ENCODE peak calls at places on chromosome 1, in four cellular contexts. One of them, this sample, is unnamed.

GRCh38 chr1:35726814-35727433 is 8.2 kb upstream of the C1orf216 start:
- DNase-seq in PC-9: peak
- DNase-seq in GM23248: peak
- DNase-seq in neural progenitor cell: peak
- DNase-seq in this sample: no peak

GRCh38 chr1:159066108-159066507 is 10.5 kb downstream of the AIM2 start:
- DNase-seq in GM23248: no peak
- DNase-seq in neural progenitor cell: no peak
- DNase-seq in PC-9: no peak
- DNase-seq in this sample: no peak

GRCh38 chr1:77866296-77866695 is 22.1 kb upstream of the NEXN start:
- DNase-seq in GM23248: no peak
- DNase-seq in PC-9: no peak
- DNase-seq in neural progenitor cell: no peak
- DNase-seq in this sample: no peak

GRCh38 chr1:94110021-94110761 is 10.8 kb downstream of the ABCA4 start:
- DNase-seq in PC-9: no peak
- DNase-seq in neural progenitor cell: no peak
- DNase-seq in GM23248: no peak
- DNase-seq in this sample: no peak

GRCh38 chr1:204498980-204499379 is 4.4 kb upstream of the PIK3C2B start:
- DNase-seq in GM23248: no peak
- DNase-seq in neural progenitor cell: no peak
- DNase-seq in PC-9: no peak
- DNase-seq in this sample: no peak

GRCh38 chr1:154760469-154760933 is 109.6 kb downstream of the KCNN3 start:
- DNase-seq in neural progenitor cell: peak
- DNase-seq in GM23248: peak
- DNase-seq in PC-9: peak
- DNase-seq in this sample: no peak

GRCh38 chr1:51576923-51577322 is 40.0 kb upstream of the OSBPL9 start:
- DNase-seq in neural progenitor cell: no peak
- DNase-seq in GM23248: no peak
- DNase-seq in PC-9: no peak
- DNase-seq in this sample: no peak

GRCh38 chr1:151639466-151639865 is 27.6 kb downstream of the SNX27 start:
- DNase-seq in GM23248: peak
- DNase-seq in neural progenitor cell: no peak
- DNase-seq in PC-9: no peak
- DNase-seq in this sample: no peak

GRCh38 chr1:109739738-109740614 is 862 bp downstream of the GSTM3 start:
- DNase-seq in PC-9: peak
- DNase-seq in GM23248: peak
- DNase-seq in neural progenitor cell: peak
- DNase-seq in this sample: no peak

GRCh38 chr1:113109908-113110554 is 37.0 kb downstream of the LRIG2 start:
- DNase-seq in PC-9: no peak
- DNase-seq in neural progenitor cell: no peak
- DNase-seq in GM23248: peak
- DNase-seq in this sample: peak

GRCh38 chr1:227945891-227946623 is 1.7 kb downstream of the WNT9A start:
- DNase-seq in GM23248: peak
- DNase-seq in PC-9: peak
- DNase-seq in neural progenitor cell: no peak
- DNase-seq in this sample: peak

GRCh38 chr1:169106921-169107672 is 607 bp downstream of the ATP1B1 start:
- DNase-seq in GM23248: peak
- DNase-seq in neural progenitor cell: peak
- DNase-seq in PC-9: no peak
- DNase-seq in this sample: no peak

GRCh38 chr1:197178998-197179397 is 32.5 kb upstream of the ASPM start:
- DNase-seq in neural progenitor cell: no peak
- DNase-seq in GM23248: peak
- DNase-seq in PC-9: no peak
- DNase-seq in this sample: no peak

GRCh38 chr1:13766906-13767564 is 67.0 kb downstream of the PRDM2 start:
- DNase-seq in neural progenitor cell: no peak
- DNase-seq in GM23248: peak
- DNase-seq in PC-9: no peak
- DNase-seq in this sample: no peak

GRCh38 chr1:96538883-96539282 is 182.7 kb upstream of the PTBP2 start:
- DNase-seq in GM23248: peak
- DNase-seq in neural progenitor cell: no peak
- DNase-seq in PC-9: no peak
- DNase-seq in this sample: peak

GRCh38 chr1:37666241-37666867 is 26.0 kb upstream of the CDCA8 start:
- DNase-seq in GM23248: no peak
- DNase-seq in neural progenitor cell: no peak
- DNase-seq in PC-9: no peak
- DNase-seq in this sample: no peak

GRCh38 chr1:172742599-172743500 is 83.9 kb downstream of the FASLG start:
- DNase-seq in neural progenitor cell: peak
- DNase-seq in GM23248: peak
- DNase-seq in PC-9: no peak
- DNase-seq in this sample: no peak

GRCh38 chr1:218433744-218434143 is 88.6 kb downstream of the TGFB2 start:
- DNase-seq in GM23248: peak
- DNase-seq in neural progenitor cell: no peak
- DNase-seq in PC-9: no peak
- DNase-seq in this sample: no peak

GRCh38 chr1:199399996-199400714 is 627.4 kb upstream of the NR5A2 start:
- DNase-seq in GM23248: no peak
- DNase-seq in neural progenitor cell: no peak
- DNase-seq in PC-9: no peak
- DNase-seq in this sample: no peak

GRCh38 chr1:224343679-224344078 is 13.0 kb upstream of the CNIH4 start:
- DNase-seq in GM23248: no peak
- DNase-seq in neural progenitor cell: no peak
- DNase-seq in PC-9: no peak
- DNase-seq in this sample: no peak

GRCh38 chr1:89451011-89451410 is 73.6 kb upstream of the LRRC8B start:
- DNase-seq in PC-9: no peak
- DNase-seq in GM23248: peak
- DNase-seq in neural progenitor cell: no peak
- DNase-seq in this sample: no peak

DNA sequence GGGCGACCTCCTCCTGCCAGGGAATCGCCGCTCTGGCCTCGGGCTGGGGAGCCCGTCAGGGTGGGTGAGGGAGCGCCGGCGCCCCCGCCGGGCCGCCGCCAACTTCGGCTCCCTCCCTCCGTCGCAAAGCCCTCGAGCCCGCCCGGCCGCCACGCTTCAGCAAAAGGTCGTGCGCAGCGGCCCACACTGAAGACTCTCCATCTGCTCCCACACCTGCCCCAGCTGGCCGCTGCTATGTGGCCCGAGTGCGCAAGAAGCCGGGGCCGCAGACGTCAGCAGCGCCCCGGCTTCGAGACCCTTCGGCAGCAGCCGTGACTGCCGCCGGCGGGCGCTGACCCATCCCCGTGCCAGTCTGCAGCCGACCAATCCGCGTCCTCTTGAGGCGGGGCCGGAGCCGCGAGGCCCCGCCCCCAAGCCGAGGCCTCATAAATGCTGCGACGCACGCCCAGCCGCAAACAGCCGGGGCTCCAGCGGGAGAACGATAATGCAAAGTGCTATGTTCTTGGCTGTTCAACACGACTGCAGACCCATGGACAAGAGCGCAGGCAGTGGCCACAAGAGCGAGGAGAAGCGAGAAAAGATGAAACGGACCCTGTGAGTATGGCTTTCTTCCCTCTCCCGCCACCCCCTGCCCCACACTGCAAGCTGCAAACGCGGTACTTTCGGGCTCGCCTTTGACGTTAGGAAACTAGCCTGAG is at the start of gene RGS2:
- DNase-seq in neural progenitor cell: peak
- DNase-seq in GM23248: peak
- DNase-seq in PC-9: peak
- DNase-seq in this sample: peak
- H3K4me3 ChIP-seq in neural progenitor cell: peak
- H3K4me3 ChIP-seq in GM23248: peak
- H3K4me3 ChIP-seq in PC-9: peak
- H3K4me3 ChIP-seq in this sample: peak

DNA sequence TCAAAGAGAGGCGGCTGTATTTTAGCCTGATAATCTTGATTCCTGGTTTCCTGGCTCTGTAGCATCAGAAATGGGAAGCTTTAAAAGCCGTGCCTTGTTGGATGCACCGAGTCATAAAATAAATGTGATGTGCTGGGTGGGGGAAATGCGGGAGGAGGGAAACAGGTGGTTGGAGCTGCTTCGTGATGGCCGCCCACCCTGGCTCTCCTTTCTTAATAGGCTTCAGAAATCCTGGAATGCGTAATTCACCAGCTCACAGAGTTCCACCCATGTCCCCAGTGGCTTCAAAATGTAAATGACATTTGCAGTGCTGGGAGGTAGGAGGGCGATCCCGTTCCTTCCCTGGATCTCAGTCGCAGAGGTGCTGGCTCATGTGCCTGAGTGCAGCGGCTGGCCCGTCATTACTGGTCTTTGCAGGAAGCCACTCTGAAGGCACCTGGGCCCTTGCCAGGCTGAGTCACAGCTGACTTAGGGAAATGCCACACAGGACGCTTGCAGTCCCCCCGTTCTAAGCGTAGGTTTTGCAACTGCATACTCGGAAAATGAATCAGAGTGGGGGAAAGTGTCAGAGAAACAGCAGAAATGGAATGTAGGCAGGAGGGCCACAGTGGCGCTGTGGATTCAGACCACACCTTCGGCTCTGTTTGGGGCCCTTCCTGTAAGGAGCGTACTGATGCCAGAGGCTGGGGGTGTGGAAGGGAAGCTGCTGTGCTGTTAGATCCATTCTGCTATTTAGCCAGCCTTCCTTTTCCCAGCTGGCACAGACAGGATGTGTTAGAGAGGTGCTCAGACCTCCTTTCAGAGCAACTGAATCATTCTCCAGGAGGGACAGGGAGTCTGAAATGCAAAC is 37.6 kb downstream of the GALNT2 start:
- DNase-seq in GM23248: peak
- DNase-seq in PC-9: peak
- DNase-seq in neural progenitor cell: peak
- DNase-seq in this sample: peak
- H3K4me3 ChIP-seq in GM23248: peak
- H3K4me3 ChIP-seq in PC-9: peak
- H3K4me3 ChIP-seq in neural progenitor cell: no peak
- H3K4me3 ChIP-seq in this sample: peak

DNA sequence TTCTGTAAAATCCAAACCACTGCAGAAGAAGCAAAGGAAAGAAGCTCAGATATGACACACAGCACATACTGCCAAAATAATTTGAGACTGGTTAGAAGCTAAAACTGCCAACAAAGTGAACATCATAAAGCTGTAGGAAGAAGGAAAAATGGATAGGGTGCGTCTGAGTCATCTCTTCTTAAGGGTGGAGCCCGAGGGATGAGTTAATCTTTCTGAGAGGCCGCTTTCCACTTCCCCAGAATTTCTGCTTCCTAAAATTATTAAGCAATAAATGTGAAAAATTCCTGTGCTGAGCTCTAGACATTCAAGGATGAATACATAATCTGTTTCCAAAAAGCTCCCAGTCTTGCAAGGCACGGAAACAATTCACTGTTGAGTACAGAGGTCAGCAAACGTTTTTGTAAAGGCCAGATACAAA is 20.1 kb downstream of the PPT1 start:
- DNase-seq in neural progenitor cell: no peak
- DNase-seq in GM23248: peak
- DNase-seq in PC-9: no peak
- DNase-seq in this sample: peak
- H3K4me3 ChIP-seq in neural progenitor cell: no peak
- H3K4me3 ChIP-seq in GM23248: no peak
- H3K4me3 ChIP-seq in PC-9: no peak
- H3K4me3 ChIP-seq in this sample: no peak

GRCh38 chr1:203075249-203076030 is 10.4 kb downstream of the MYOG start:
- DNase-seq in GM23248: no peak
- DNase-seq in neural progenitor cell: peak
- DNase-seq in PC-9: no peak
- DNase-seq in this sample: no peak
- H3K4me3 ChIP-seq in GM23248: no peak
- H3K4me3 ChIP-seq in neural progenitor cell: peak
- H3K4me3 ChIP-seq in PC-9: no peak
- H3K4me3 ChIP-seq in this sample: no peak